ENCODE peak calls at places on chromosome 20, in seven cellular contexts. B, W, S, X, L, D and V are unnamed samples. For H3K4me1 and H3K9me3, the result is how much of the 10 kb centered on the place peaks cover.

GRCh38 chr20:47258745-47259695 is 97.5 kb downstream of the ZMYND8 start:
- DNase-seq in B (peak), W (peak), S (no peak), X (no peak), L (no peak), D (no peak), V (no peak)

GRCh38 chr20:50762435-50763201 is 31.2 kb downstream of the PARD6B start:
- DNase-seq in B (no peak), W (peak), S (no peak), X (peak), L (peak), D (no peak), V (peak)

GRCh38 chr20:2128542-2128941 is 26.9 kb downstream of the STK35 start:
- DNase-seq in B (no peak), W (no peak), S (no peak), X (no peak), L (no peak), D (no peak), V (no peak)

GRCh38 chr20:2173186-2173585 is 71.6 kb downstream of the STK35 start:
- DNase-seq in B (no peak), W (no peak), S (no peak), X (no peak), L (no peak), D (no peak), V (no peak)

GRCh38 chr20:38167851-38168760 is 3.0 kb upstream of the TGM2 start:
- DNase-seq in B (peak), W (peak), S (no peak), X (peak), L (peak), D (peak), V (peak)

GRCh38 chr20:46933150-46933549 is 38.5 kb downstream of the EYA2 start:
- DNase-seq in B (no peak), W (no peak), S (no peak), X (no peak), L (no peak), D (no peak), V (no peak)

GRCh38 chr20:35320396-35321126 is 28.3 kb upstream of the FAM83C start:
- DNase-seq in B (no peak), W (peak), S (no peak), X (peak), L (no peak), D (no peak), V (peak)

GRCh38 chr20:32524871-32525501 is 60.1 kb downstream of the NOL4L start:
- DNase-seq in B (peak), W (no peak), S (no peak), X (no peak), L (no peak), D (no peak), V (no peak)

GRCh38 chr20:15976047-15976731 is 597.1 kb downstream of the KIF16B start:
- DNase-seq in B (no peak), W (no peak), S (no peak), X (no peak), L (no peak), D (peak), V (no peak)

GRCh38 chr20:19880256-19881079 is 122.4 kb downstream of the RIN2 start:
- DNase-seq in B (no peak), W (peak), S (no peak), X (peak), L (peak), D (no peak), V (peak)

DNA sequence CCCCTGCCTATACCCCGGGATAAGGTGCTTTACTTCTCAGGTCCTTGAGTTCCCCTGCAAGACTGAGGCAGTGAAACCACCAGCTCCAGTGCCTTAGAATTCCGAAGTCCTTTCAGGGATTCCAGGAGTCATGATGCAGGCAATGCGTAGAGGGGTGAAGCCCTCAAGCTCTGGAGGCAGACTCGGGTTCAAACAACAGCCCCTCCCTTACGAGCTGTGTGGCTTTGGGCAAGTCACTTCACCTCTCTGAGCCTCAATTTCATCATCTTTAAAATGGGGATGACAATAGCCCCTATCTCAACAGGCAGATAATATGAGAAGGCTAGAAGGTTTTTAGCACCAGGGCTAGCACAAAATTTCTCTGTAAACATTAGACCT is 40.5 kb downstream of the HNF4A start:
- DNase-seq in B (no peak), W (no peak), S (no peak), X (no peak), L (no peak), D (no peak), V (no peak)
- H3K4me1 ChIP-seq in B (under half), W (under half), S (under half), X (half or more), L (half or more), D (under half), V (half or more)

DNA sequence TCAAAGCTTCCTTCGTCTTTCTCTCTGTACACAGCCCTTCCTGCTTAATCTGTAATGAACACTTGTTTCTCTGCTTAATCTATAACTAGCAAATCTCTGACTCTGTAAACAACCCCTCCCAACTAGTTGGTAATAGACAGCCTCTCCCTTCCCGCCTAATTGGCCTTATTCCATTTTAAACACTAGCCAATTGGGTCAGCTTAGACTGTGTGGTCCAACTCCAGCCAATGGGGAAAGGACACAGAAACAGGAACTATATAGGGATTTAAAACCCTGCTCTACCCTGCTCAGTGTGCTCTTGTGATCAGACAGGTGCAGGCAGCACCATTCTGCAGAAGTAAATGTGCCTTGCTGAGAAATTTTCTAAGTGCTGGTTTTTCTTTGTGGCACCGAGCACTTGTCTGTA is 18.5 kb downstream of the CHD6 start:
- DNase-seq in B (no peak), W (no peak), S (no peak), X (no peak), L (no peak), D (no peak), V (no peak)
- H3K9me3 ChIP-seq in B (under half), W (under half), S (under half), X (half or more), L (under half), D (under half), V (half or more)

GRCh38 chr20:61353261-61353995 is 101.4 kb downstream of the CDH4 start:
- DNase-seq in B (no peak), W (peak), S (no peak), X (no peak), L (no peak), D (no peak), V (no peak)

GRCh38 chr20:61352381-61353260 is 100.6 kb downstream of the CDH4 start:
- DNase-seq in B (no peak), W (no peak), S (no peak), X (no peak), L (no peak), D (peak), V (no peak)

GRCh38 chr20:61355096-61355495 is 103.0 kb downstream of the CDH4 start:
- DNase-seq in B (no peak), W (no peak), S (no peak), X (no peak), L (no peak), D (no peak), V (no peak)

GRCh38 chr20:61354501-61354900 is 102.4 kb downstream of the CDH4 start:
- DNase-seq in B (no peak), W (no peak), S (no peak), X (no peak), L (no peak), D (no peak), V (no peak)

GRCh38 chr20:61353996-61354390 is 101.9 kb downstream of the CDH4 start:
- DNase-seq in B (no peak), W (no peak), S (no peak), X (no peak), L (no peak), D (no peak), V (no peak)
- H3K4me1 ChIP-seq in B (under half), W (under half), S (under half), X (under half), L (under half), D (under half), V (under half)

GRCh38 chr20:58851221-58851968 is 693 bp upstream of the GNAS-AS1 start:
- DNase-seq in B (no peak), W (peak), S (no peak), X (no peak), L (no peak), D (peak), V (peak)
- H3K9me3 ChIP-seq in B (under half), W (under half), S (under half), X (under half), L (under half), D (under half), V (under half)

GRCh38 chr20:53748821-53749402 is 155.3 kb upstream of the ZNF217 start:
- DNase-seq in B (no peak), W (peak), S (no peak), X (no peak), L (no peak), D (no peak), V (no peak)
- H3K4me1 ChIP-seq in B (under half), W (under half), S (under half), X (under half), L (under half), D (under half), V (half or more)